ENCODE peak calls at places on chromosomes 6 and 20, in four cellular contexts. V is WTC11, H is K562, P is HepG2. R is an unnamed sample.

GRCh38 chr6:30556714-30556963 is 350 bp upstream of the GNL1 start:
- DNase-seq in V (peak), H (peak), P (no peak), R (no peak)

GRCh38 chr6:121187200-121187832 is 147.0 kb downstream of the TBC1D32 start:
- DNase-seq in V (no peak), H (no peak), P (no peak), R (no peak)

GRCh38 chr6:153084393-153084792 is 46.7 kb downstream of the RGS17 start:
- DNase-seq in V (no peak), H (no peak), P (no peak), R (no peak)

GRCh38 chr6:117463762-117464665 is 18.5 kb upstream of the DCBLD1 start:
- DNase-seq in V (no peak), H (no peak), P (no peak), R (no peak)

GRCh38 chr6:90156861-90157260 is 139.8 kb downstream of the BACH2 start:
- DNase-seq in V (no peak), H (no peak), P (no peak), R (no peak)

GRCh38 chr6:16256781-16257180 is 18.4 kb downstream of the GMPR start:
- DNase-seq in V (no peak), H (no peak), P (no peak), R (no peak)

GRCh38 chr6:16729183-16729696 is 32.0 kb downstream of the ATXN1 start:
- DNase-seq in V (no peak), H (no peak), P (peak), R (no peak)

GRCh38 chr20:3088031-3088430 is 3.5 kb upstream of the AVP start:
- DNase-seq in V (no peak), H (no peak), P (no peak), R (no peak)

GRCh38 chr6:62492192-62492822 is 206.3 kb upstream of the KHDRBS2 start:
- DNase-seq in V (no peak), H (no peak), P (no peak), R (no peak)

GRCh38 chr20:36666181-36666740 is 20.3 kb upstream of the SLA2 start:
- DNase-seq in V (no peak), H (peak), P (peak), R (no peak)

GRCh38 chr6:145044606-145045275 is 690.6 kb downstream of the EPM2A start:
- DNase-seq in V (no peak), H (no peak), P (no peak), R (no peak)

GRCh38 chr6:120355822-120356221 is 978.5 kb downstream of the TBC1D32 start:
- DNase-seq in V (no peak), H (no peak), P (no peak), R (no peak)

GRCh38 chr20:56656632-56657031 is 27.5 kb downstream of the TFAP2C start:
- DNase-seq in V (no peak), H (no peak), P (no peak), R (no peak)

GRCh38 chr20:8331740-8332412 is 199.8 kb downstream of the PLCB1 start:
- DNase-seq in V (no peak), H (no peak), P (peak), R (no peak)

GRCh38 chr20:6707231-6707870 is 60.1 kb upstream of the BMP2 start:
- DNase-seq in V (no peak), H (no peak), P (no peak), R (no peak)

GRCh38 chr20:59688999-59689398 is 84.7 kb downstream of the PHACTR3 start:
- DNase-seq in V (no peak), H (no peak), P (no peak), R (no peak)

GRCh38 chr6:6390849-6391602 is 70.6 kb upstream of the F13A1 start:
- DNase-seq in V (no peak), H (no peak), P (no peak), R (no peak)

GRCh38 chr6:107591346-107591745 is 101.4 kb downstream of the SOBP start:
- DNase-seq in V (no peak), H (no peak), P (no peak), R (no peak)

GRCh38 chr6:43149260-43149659 is 21.8 kb upstream of the SRF start:
- DNase-seq in V (no peak), H (no peak), P (no peak), R (no peak)

GRCh38 chr20:62724692-62725595 is 16.3 kb downstream of the NTSR1 start:
- DNase-seq in V (no peak), H (no peak), P (no peak), R (no peak)

GRCh38 chr6:31969712-31970603 is 2.0 kb downstream of the DXO start:
- DNase-seq in V (no peak), H (peak), P (no peak), R (no peak)

GRCh38 chr6:20740088-20740487 is 205.8 kb downstream of the CDKAL1 start:
- DNase-seq in V (no peak), H (no peak), P (peak), R (no peak)

GRCh38 chr20:22315771-22316170 is 268.6 kb downstream of the FOXA2 start:
- DNase-seq in V (no peak), H (no peak), P (no peak), R (no peak)

GRCh38 chr6:106300944-106301343 is 24.6 kb downstream of the ATG5 start:
- DNase-seq in V (no peak), H (peak), P (peak), R (no peak)

GRCh38 chr6:96685702-96686101 is 122.8 kb downstream of the FHL5 start:
- DNase-seq in V (no peak), H (no peak), P (no peak), R (no peak)

GRCh38 chr6:68468244-68468884 is 166.7 kb upstream of the ADGRB3 start:
- DNase-seq in V (peak), H (peak), P (no peak), R (peak)

GRCh38 chr20:22684763-22685443 is 100.5 kb upstream of the FOXA2 start:
- DNase-seq in V (no peak), H (peak), P (no peak), R (no peak)

GRCh38 chr6:169778646-169779045 is 27.2 kb downstream of the ERMARD start:
- DNase-seq in V (no peak), H (no peak), P (no peak), R (no peak)

GRCh38 chr6:35166160-35166919 is 25.2 kb upstream of the TCP11 start:
- DNase-seq in V (no peak), H (no peak), P (no peak), R (no peak)

GRCh38 chr20:21968486-21968885 is 263.0 kb downstream of the PAX1 start:
- DNase-seq in V (no peak), H (no peak), P (no peak), R (no peak)

GRCh38 chr20:21090738-21091120 is 15.4 kb downstream of the LINC00237 start:
- DNase-seq in V (no peak), H (no peak), P (no peak), R (no peak)

GRCh38 chr6:13355969-13356368 is 27.6 kb upstream of the TBC1D7 start:
- DNase-seq in V (no peak), H (no peak), P (no peak), R (no peak)

GRCh38 chr6:148771212-148771601 is 24.4 kb downstream of the UST start:
- DNase-seq in V (no peak), H (no peak), P (no peak), R (no peak)

GRCh38 chr20:45339799-45340198 is 8.4 kb downstream of the SDC4 start:
- DNase-seq in V (no peak), H (no peak), P (no peak), R (no peak)

GRCh38 chr6:39791311-39791710 is 865 bp upstream of the DAAM2 start:
- DNase-seq in V (no peak), H (peak), P (peak), R (no peak)

GRCh38 chr20:61120595-61121515 is 131.2 kb upstream of the CDH4 start:
- DNase-seq in V (peak), H (peak), P (peak), R (no peak)

GRCh38 chr6:111852704-111853103 is 20.5 kb downstream of the FYN start:
- DNase-seq in V (no peak), H (no peak), P (peak), R (no peak)

GRCh38 chr6:8080338-8081151 is 16.4 kb upstream of the BLOC1S5 start:
- DNase-seq in V (no peak), H (peak), P (peak), R (no peak)

GRCh38 chr6:167956491-167956890 is 41.0 kb upstream of the KIF25 start:
- DNase-seq in V (no peak), H (no peak), P (no peak), R (no peak)

GRCh38 chr6:167956983-167957492 is 40.4 kb upstream of the KIF25 start:
- DNase-seq in V (no peak), H (no peak), P (peak), R (no peak)

GRCh38 chr6:167953551-167953950 is 43.9 kb upstream of the KIF25 start:
- DNase-seq in V (no peak), H (no peak), P (no peak), R (no peak)

GRCh38 chr6:167954151-167954550 is 43.3 kb upstream of the KIF25 start:
- DNase-seq in V (no peak), H (no peak), P (no peak), R (no peak)

DNA sequence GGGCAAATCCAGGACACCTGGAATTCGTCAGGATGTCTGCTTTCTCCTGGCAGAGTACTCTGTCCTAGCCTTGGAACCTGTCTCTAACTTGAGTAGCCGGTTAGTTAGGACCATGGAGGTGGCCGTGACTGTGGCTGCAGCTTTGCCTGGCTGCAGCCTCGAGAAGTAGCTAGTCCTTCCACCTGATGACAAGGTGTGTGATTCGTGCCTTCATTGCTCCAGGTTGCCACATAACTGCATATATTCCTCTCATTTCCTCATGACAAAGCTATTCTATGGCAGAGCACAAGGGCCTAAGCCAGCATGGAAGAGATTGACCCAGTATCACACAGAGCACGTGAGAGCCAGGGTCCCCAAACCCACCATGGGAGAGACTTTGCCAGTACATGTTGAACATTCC is 39.8 kb upstream of the KIF25 start:
- DNase-seq in V (no peak), H (no peak), P (no peak), R (no peak)
- TF ChIP-seq SP1 in V (no peak), H (no peak), P (no peak), R (no peak)

DNA sequence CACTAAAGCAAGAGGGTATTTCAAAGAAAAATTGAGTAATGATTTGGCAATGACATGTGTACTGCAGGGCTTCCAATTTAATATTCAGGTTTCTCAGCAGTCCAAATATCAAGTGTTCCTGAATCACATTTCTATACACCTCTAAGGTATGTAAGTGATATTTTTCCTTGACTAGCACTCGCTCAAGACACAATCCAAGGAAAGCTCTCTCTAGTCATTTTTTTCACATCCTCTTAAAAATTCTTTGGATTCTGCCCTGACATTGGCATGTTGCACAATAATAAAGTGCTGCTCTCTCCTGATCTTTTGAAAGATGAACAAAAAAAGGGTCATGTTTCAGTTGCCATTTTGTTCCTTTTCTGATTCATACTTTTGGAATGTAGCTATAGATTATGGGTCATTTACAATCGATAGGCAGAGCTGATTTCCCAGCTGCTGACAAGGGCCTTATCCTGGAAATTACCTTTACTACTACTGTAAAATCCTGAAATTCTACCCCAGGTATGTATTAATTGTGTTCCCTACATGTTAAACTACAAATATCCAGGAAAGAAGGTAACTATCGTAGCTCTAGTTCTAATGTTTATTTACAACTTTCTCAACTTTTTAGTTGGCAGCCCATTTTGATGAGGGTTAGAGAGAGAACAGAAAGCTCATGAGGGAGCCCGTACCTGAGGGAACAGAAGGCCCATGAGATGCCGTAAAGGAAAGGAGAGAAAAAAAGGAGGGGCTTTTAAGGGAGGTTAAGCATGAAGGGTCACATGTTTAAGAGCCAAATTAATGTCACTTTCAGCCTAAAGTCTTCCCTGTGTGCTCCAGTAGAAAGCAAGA is 22.2 kb upstream of the ADGRG6 start:
- DNase-seq in V (no peak), H (no peak), P (peak), R (no peak)
- TF ChIP-seq ELF4 in V (no peak), H (no peak), P (no peak), R (no peak)

GRCh38 chr6:52577022-52577777 is at the start of gene TRAM2:
- DNase-seq in V (peak), H (peak), P (peak), R (peak)

GRCh38 chr6:52576054-52576391 is 837 bp downstream of the TRAM2 start:
- DNase-seq in V (no peak), H (peak), P (no peak), R (no peak)

GRCh38 chr6:52579006-52579660 is 2.3 kb upstream of the TRAM2 start:
- DNase-seq in V (no peak), H (no peak), P (no peak), R (no peak)

GRCh38 chr6:52576392-52577021 is 353 bp downstream of the TRAM2 start:
- DNase-seq in V (peak), H (peak), P (peak), R (peak)

GRCh38 chr6:52577778-52578473 is 1.1 kb upstream of the TRAM2 start:
- DNase-seq in V (no peak), H (peak), P (no peak), R (no peak)
- TF ChIP-seq SP1 in V (no peak), H (no peak), P (no peak), R (no peak)

DNA sequence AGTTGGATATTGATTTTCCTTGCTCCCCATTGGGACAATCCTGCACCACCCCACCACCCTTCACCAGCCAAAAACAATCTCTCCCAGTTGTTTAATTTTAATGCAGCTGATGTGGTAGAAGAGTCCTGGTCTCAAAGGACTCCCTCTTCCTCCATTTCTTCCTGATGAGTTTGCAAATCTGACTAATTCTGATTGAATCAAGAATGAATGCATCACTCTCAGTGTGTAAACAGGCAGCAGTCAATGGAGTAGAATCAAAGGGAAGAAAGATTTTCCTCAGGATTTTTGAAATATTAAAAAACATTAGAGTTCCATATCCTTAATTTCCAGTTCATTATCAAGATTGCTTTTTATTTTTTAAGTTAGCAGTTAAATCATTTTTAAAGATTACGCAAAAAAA is 54.0 kb downstream of the PLG start:
- DNase-seq in V (no peak), H (no peak), P (no peak), R (no peak)
- TF ChIP-seq ELF4 in V (no peak), H (no peak), P (no peak), R (no peak)

GRCh38 chr20:17316316-17317038 is 89.6 kb downstream of the PCSK2 start:
- DNase-seq in V (no peak), H (no peak), P (no peak), R (no peak)
- TF ChIP-seq SP1 in V (no peak), H (no peak), P (no peak), R (no peak)